ENCODE peak calls at places on chromosomes 5 and 9, in nine cellular contexts. V is stimulated activated CD8-positive, alpha-beta memory T cell treated with anti-CD3 and anti-CD28 coated beads, Interleukin-2, amount 100 ng/mL, for 48 hours; B is astrocyte of the hippocampus; E is SK-N-SH; W is right lobe of liver; U is lung; X is breast epithelium; J is EL; K is A549. A is an unnamed sample.

GRCh38 chr5:89047591-89047990 is 164.6 kb upstream of the MEF2C start:
- DNase-seq in V (no peak), B (peak), E (no peak), W (no peak), U (no peak), X (no peak), J (no peak), K (no peak), A (peak)

GRCh38 chr9:121271368-121272351 is 3.7 kb downstream of the GSN start:
- DNase-seq in V (no peak), B (peak), E (no peak), W (no peak), U (peak), X (no peak), J (peak), K (no peak), A (peak)

GRCh38 chr5:73826761-73827450 is 200.9 kb downstream of the ARHGEF28 start:
- DNase-seq in V (no peak), B (peak), E (no peak), W (no peak), U (no peak), X (peak), J (peak), K (peak), A (peak)

GRCh38 chr9:37369671-37370070 is 52.8 kb upstream of the GRHPR start:
- DNase-seq in V (no peak), B (no peak), E (no peak), W (no peak), U (no peak), X (no peak), J (no peak), K (no peak), A (no peak)

GRCh38 chr5:161846731-161847130 is 1.2 kb upstream of the GABRA1 start:
- DNase-seq in V (no peak), B (peak), E (no peak), W (no peak), U (no peak), X (no peak), J (no peak), K (no peak), A (no peak)

GRCh38 chr5:31393126-31393525 is 138.8 kb downstream of the DROSHA start:
- DNase-seq in V (no peak), B (no peak), E (no peak), W (no peak), U (no peak), X (no peak), J (no peak), K (no peak), A (peak)

GRCh38 chr9:79569814-79570448 is 1.8 kb upstream of the TLE4 start:
- DNase-seq in V (no peak), B (no peak), E (no peak), W (no peak), U (no peak), X (no peak), J (no peak), K (no peak), A (no peak)

GRCh38 chr5:111706345-111706744 is 50.6 kb downstream of the NREP start:
- DNase-seq in V (no peak), B (no peak), E (no peak), W (no peak), U (no peak), X (no peak), J (no peak), K (no peak), A (no peak)

GRCh38 chr5:173789031-173789920 is 98.9 kb upstream of the CPEB4 start:
- DNase-seq in V (no peak), B (peak), E (no peak), W (peak), U (no peak), X (no peak), J (peak), K (no peak), A (peak)

GRCh38 chr5:35087971-35088370 is 40.2 kb upstream of the AGXT2 start:
- DNase-seq in V (no peak), B (peak), E (no peak), W (peak), U (no peak), X (no peak), J (peak), K (no peak), A (no peak)

GRCh38 chr9:113350937-113351336 is 1.6 kb downstream of the BSPRY start:
- DNase-seq in V (peak), B (no peak), E (no peak), W (no peak), U (no peak), X (no peak), J (no peak), K (no peak), A (no peak)

GRCh38 chr5:177552839-177553455 is 1.4 kb downstream of the FAM193B start:
- DNase-seq in V (no peak), B (peak), E (peak), W (peak), U (no peak), X (no peak), J (peak), K (no peak), A (no peak)

GRCh38 chr9:1222511-1222910 is 172.4 kb downstream of the DMRT2 start:
- DNase-seq in V (no peak), B (no peak), E (no peak), W (no peak), U (no peak), X (no peak), J (peak), K (no peak), A (no peak)

A was measured in SW480.